ENCODE peak calls at places on chromosomes 3 and 15, in six cellular contexts. C is NCI-H1092; W is germinal center; V is effector memory CD8-positive, alpha-beta T cell; B is activated T-cell treated with anti-CD3 and anti-CD28 coated beads, Interleukin-2, amount 50 U/mL, for 4 hours; L is GM03348. A is an unnamed sample.
A peak's percentile ranks its signal among the peaks of the same experiment; 100 is the strongest.

GRCh38 chr3:50445919-50446318 is 57.5 kb downstream of the CACNA2D2 start:
- DNase-seq in C (peak; percentile 84), W (no peak), V (no peak), B (no peak), L (no peak), A (no peak)

GRCh38 chr3:98986073-98986472 is 84.6 kb upstream of the DCBLD2 start:
- DNase-seq in C (no peak), W (no peak), V (no peak), B (no peak), L (peak; percentile 42), A (peak; percentile 36)

GRCh38 chr15:39396979-39397615 is 183.8 kb upstream of the THBS1 start:
- DNase-seq in C (no peak), W (no peak), V (no peak), B (no peak), L (no peak), A (no peak)

GRCh38 chr3:51719413-51720025 is 12.7 kb downstream of the GRM2 start:
- DNase-seq in C (no peak), W (peak; percentile 6), V (no peak), B (no peak), L (peak; percentile 6), A (no peak)

GRCh38 chr3:129506272-129506742 is 22.1 kb upstream of the RHO start:
- DNase-seq in C (peak; percentile 86), W (no peak), V (no peak), B (no peak), L (no peak), A (no peak)

GRCh38 chr15:22902578-22902977 is 64.1 kb downstream of the NIPA2 start:
- DNase-seq in C (no peak), W (no peak), V (no peak), B (no peak), L (no peak), A (no peak)

GRCh38 chr15:96307856-96308394 is 22.6 kb upstream of the NR2F2 start:
- DNase-seq in C (no peak), W (no peak), V (no peak), B (no peak), L (no peak), A (no peak)

GRCh38 chr3:65597225-65597951 is 441.3 kb downstream of the MAGI1 start:
- DNase-seq in C (peak; percentile 10), W (no peak), V (no peak), B (no peak), L (peak; percentile 46), A (peak; percentile 20)

GRCh38 chr3:126527006-126527405 is 3.1 kb downstream of the CHST13 start:
- DNase-seq in C (no peak), W (no peak), V (no peak), B (no peak), L (no peak), A (no peak)

GRCh38 chr3:132867956-132868355 is 145.7 kb upstream of the NPHP3 start:
- DNase-seq in C (no peak), W (no peak), V (no peak), B (no peak), L (peak; percentile 25), A (no peak)

GRCh38 chr15:58505581-58505980 is 73.8 kb downstream of the LIPC start:
- DNase-seq in C (no peak), W (no peak), V (no peak), B (no peak), L (peak; percentile 21), A (no peak)

GRCh38 chr3:55615694-55616310 is 128.7 kb upstream of the WNT5A start:
- DNase-seq in C (no peak), W (no peak), V (no peak), B (no peak), L (no peak), A (peak; percentile 23)

GRCh38 chr15:78390242-78390641 is 47.8 kb upstream of the IREB2 start:
- DNase-seq in C (no peak), W (no peak), V (no peak), B (no peak), L (no peak), A (no peak)

GRCh38 chr3:164533275-164533674 is 545.0 kb downstream of the SI start:
- DNase-seq in C (peak; percentile 68), W (no peak), V (no peak), B (no peak), L (no peak), A (no peak)

GRCh38 chr15:45497261-45497660 is 25.3 kb downstream of the SLC30A4 start:
- DNase-seq in C (no peak), W (no peak), V (no peak), B (no peak), L (no peak), A (no peak)

GRCh38 chr15:97961067-97961954 is 808 bp downstream of the ARRDC4 start:
- DNase-seq in C (no peak), W (peak; percentile 15), V (no peak), B (peak; percentile 4), L (peak; percentile 60), A (peak; percentile 62)

GRCh38 chr3:149586871-149587270 is 71.0 kb downstream of the WWTR1 start:
- DNase-seq in C (no peak), W (no peak), V (no peak), B (no peak), L (no peak), A (no peak)

GRCh38 chr3:8095724-8096123 is 405.9 kb upstream of the LMCD1 start:
- DNase-seq in C (no peak), W (no peak), V (no peak), B (no peak), L (no peak), A (no peak)

GRCh38 chr3:158102219-158102612 is 4.0 kb downstream of the SHOX2 start:
- DNase-seq in C (no peak), W (no peak), V (no peak), B (no peak), L (no peak), A (no peak)

GRCh38 chr3:146498002-146498736 is 28.8 kb upstream of the PLSCR2 start:
- DNase-seq in C (no peak), W (no peak), V (peak; percentile 31), B (no peak), L (no peak), A (no peak)

GRCh38 chr3:9448643-9449042 is 51.2 kb downstream of the SETD5 start:
- DNase-seq in C (no peak), W (no peak), V (no peak), B (no peak), L (no peak), A (no peak)

GRCh38 chr3:98645039-98645438 is 51.6 kb upstream of the CPOX start:
- DNase-seq in C (no peak), W (no peak), V (no peak), B (no peak), L (peak; percentile 8), A (no peak)

GRCh38 chr15:45871121-45871855 is 236.5 kb downstream of the SQOR start:
- DNase-seq in C (no peak), W (no peak), V (no peak), B (no peak), L (no peak), A (no peak)

GRCh38 chr15:45648521-45649200 is 13.8 kb downstream of the SQOR start:
- DNase-seq in C (no peak), W (no peak), V (no peak), B (no peak), L (peak; percentile 44), A (no peak)

GRCh38 chr15:67433495-67434099 is 87.3 kb upstream of the C15orf61 start:
- DNase-seq in C (no peak), W (peak; percentile 55), V (peak; percentile 12), B (no peak), L (peak; percentile 81), A (peak; percentile 63)

GRCh38 chr15:23539892-23540291 is 25.6 kb upstream of the MKRN3 start:
- DNase-seq in C (no peak), W (no peak), V (no peak), B (no peak), L (no peak), A (no peak)

GRCh38 chr15:34182942-34183341 is 27.0 kb downstream of the KATNBL1 start:
- DNase-seq in C (no peak), W (no peak), V (no peak), B (no peak), L (no peak), A (no peak)

GRCh38 chr15:38662805-38663204 is 98.2 kb upstream of the RASGRP1 start:
- DNase-seq in C (no peak), W (no peak), V (no peak), B (no peak), L (no peak), A (no peak)

GRCh38 chr3:160806094-160806493 is 50.1 kb downstream of the PPM1L start:
- DNase-seq in C (no peak), W (no peak), V (no peak), B (no peak), L (no peak), A (no peak)

GRCh38 chr15:52481915-52482314 is 46.8 kb downstream of the MYO5A start:
- DNase-seq in C (no peak), W (peak; percentile 53), V (peak; percentile 56), B (peak; percentile 23), L (peak; percentile 70), A (no peak)

GRCh38 chr3:10780922-10781321 is 35.1 kb upstream of the SLC6A11 start:
- DNase-seq in C (no peak), W (no peak), V (no peak), B (no peak), L (no peak), A (no peak)

GRCh38 chr3:55518451-55518850 is 31.3 kb upstream of the WNT5A start:
- DNase-seq in C (no peak), W (no peak), V (no peak), B (no peak), L (no peak), A (no peak)

A was measured in testis.